ENCODE peak calls at places on chromosome 3, in five cellular contexts. Y is A549, G is HT-29, H is glutamatergic neuron, D is HEK293T. C is an unnamed sample.

GRCh38 chr3:52026016-52026415 is 30.3 kb upstream of the RPL29 start:
- DNase-seq in H (peak), Y (no peak), D (no peak), G (no peak), C (no peak)

GRCh38 chr3:42042747-42043115 is 48.4 kb upstream of the TRAK1 start:
- DNase-seq in D (no peak), Y (no peak), H (no peak), G (peak), C (no peak)

GRCh38 chr3:49781415-49782199 is 4.7 kb downstream of the IP6K1 start:
- DNase-seq in H (no peak), Y (no peak), G (no peak), D (no peak), C (no peak)

GRCh38 chr3:153165211-153165815 is 3.3 kb downstream of the RAP2B start:
- DNase-seq in G (peak), H (no peak), Y (no peak), D (no peak), C (no peak)

GRCh38 chr3:13542142-13542541 is 6.8 kb upstream of the FBLN2 start:
- DNase-seq in G (no peak), Y (no peak), D (no peak), H (no peak), C (no peak)

GRCh38 chr3:88936837-88937236 is 170.6 kb upstream of the EPHA3 start:
- DNase-seq in D (no peak), H (no peak), Y (no peak), G (no peak), C (no peak)

GRCh38 chr3:149657796-149658443 is at the start of gene WWTR1:
- DNase-seq in D (peak), H (peak), Y (peak), G (no peak), C (peak)

GRCh38 chr3:79488407-79488806 is 279.4 kb downstream of the ROBO1 start:
- DNase-seq in D (no peak), G (no peak), H (no peak), Y (no peak), C (no peak)

GRCh38 chr3:50266808-50267207 is 2.1 kb upstream of the SEMA3B start:
- DNase-seq in H (no peak), Y (no peak), G (no peak), D (no peak), C (no peak)

GRCh38 chr3:39264053-39264452 is 15.8 kb downstream of the CX3CR1 start:
- DNase-seq in Y (no peak), D (no peak), H (no peak), G (no peak), C (no peak)

GRCh38 chr3:115615001-115615447 is 8.3 kb upstream of the GAP43 start:
- DNase-seq in G (peak), Y (no peak), H (no peak), D (no peak), C (peak)

GRCh38 chr3:39291903-39292329 is 12.1 kb upstream of the CX3CR1 start:
- DNase-seq in H (peak), D (peak), Y (peak), G (peak), C (peak)

GRCh38 chr3:16132926-16133325 is 41.6 kb upstream of the GALNT15 start:
- DNase-seq in Y (no peak), D (no peak), H (no peak), G (no peak), C (no peak)

GRCh38 chr3:56962200-56962599 is 98.3 kb upstream of the SPATA12 start:
- DNase-seq in D (no peak), Y (no peak), G (no peak), H (peak), C (no peak)

GRCh38 chr3:169244119-169244864 is 419.2 kb downstream of the MECOM start:
- DNase-seq in G (no peak), Y (no peak), D (no peak), H (no peak), C (no peak)

GRCh38 chr3:134350861-134351311 is 23.4 kb downstream of the AMOTL2 start:
- DNase-seq in H (no peak), Y (no peak), G (peak), D (no peak), C (no peak)

GRCh38 chr3:79872483-79872882 is 104.7 kb upstream of the ROBO1 start:
- DNase-seq in D (no peak), G (peak), H (no peak), Y (peak), C (no peak)

GRCh38 chr3:264394-265156 is 68.0 kb downstream of the CHL1 start:
- DNase-seq in Y (peak), G (peak), H (no peak), D (no peak), C (no peak)

GRCh38 chr3:128395500-128396125 is 71.1 kb downstream of the DNAJB8 start:
- DNase-seq in Y (no peak), H (no peak), D (no peak), G (no peak), C (no peak)

GRCh38 chr3:197718904-197719303 is 17.8 kb downstream of the RUBCN start:
- DNase-seq in D (no peak), Y (peak), G (peak), H (no peak), C (no peak)

C was measured in iPS DF 6.9.